ENCODE peak calls at places on chromosomes 11 and 22, in five cellular contexts. One of them, this sample, is unnamed.

GRCh38 chr22:27474711-27475547 is 326.6 kb downstream of the MN1 start:
- DNase-seq in RWPE1: peak; percentile 94
- DNase-seq in transverse colon: no peak
- DNase-seq in ascending aorta: no peak
- DNase-seq in H9: peak; percentile 95
- DNase-seq in this sample: no peak

GRCh38 chr22:27585141-27585540 is 216.4 kb downstream of the MN1 start:
- DNase-seq in transverse colon: no peak
- DNase-seq in ascending aorta: no peak
- DNase-seq in H9: no peak
- DNase-seq in RWPE1: no peak
- DNase-seq in this sample: no peak

GRCh38 chr22:17970205-17970708 is 54.1 kb downstream of the MICAL3 start:
- DNase-seq in RWPE1: no peak
- DNase-seq in transverse colon: no peak
- DNase-seq in ascending aorta: no peak
- DNase-seq in H9: no peak
- DNase-seq in this sample: no peak

GRCh38 chr11:88352139-88352538 is 14.6 kb upstream of the CTSC start:
- DNase-seq in RWPE1: no peak
- DNase-seq in H9: no peak
- DNase-seq in ascending aorta: no peak
- DNase-seq in transverse colon: no peak
- DNase-seq in this sample: no peak

GRCh38 chr11:106208795-106209194 is 131.3 kb downstream of the AASDHPPT start:
- DNase-seq in ascending aorta: no peak
- DNase-seq in RWPE1: no peak
- DNase-seq in transverse colon: no peak
- DNase-seq in H9: no peak
- DNase-seq in this sample: no peak

GRCh38 chr11:60756307-60757032 is at the start of gene MS4A15:
- DNase-seq in H9: peak; percentile 56
- DNase-seq in RWPE1: peak; percentile 22
- DNase-seq in transverse colon: no peak
- DNase-seq in ascending aorta: no peak
- DNase-seq in this sample: no peak

GRCh38 chr11:67265633-67266423 is 445 bp upstream of the GRK2 start:
- DNase-seq in transverse colon: peak; percentile 85
- DNase-seq in H9: peak; percentile 74
- DNase-seq in RWPE1: peak; percentile 70
- DNase-seq in ascending aorta: peak; percentile 85
- DNase-seq in this sample: peak; percentile 90

GRCh38 chr11:98589975-98590374 is 430.8 kb upstream of the CNTN5 start:
- DNase-seq in RWPE1: no peak
- DNase-seq in H9: no peak
- DNase-seq in ascending aorta: no peak
- DNase-seq in transverse colon: no peak
- DNase-seq in this sample: no peak

GRCh38 chr11:129373489-129373953 is 2.1 kb upstream of the BARX2 start:
- DNase-seq in transverse colon: no peak
- DNase-seq in ascending aorta: no peak
- DNase-seq in RWPE1: no peak
- DNase-seq in H9: no peak
- DNase-seq in this sample: no peak

GRCh38 chr22:23685205-23685784 is 5.5 kb upstream of the RGL4 start:
- DNase-seq in transverse colon: no peak
- DNase-seq in H9: no peak
- DNase-seq in RWPE1: peak; percentile 9
- DNase-seq in ascending aorta: peak; percentile 24
- DNase-seq in this sample: no peak

GRCh38 chr11:98531576-98531975 is 489.2 kb upstream of the CNTN5 start:
- DNase-seq in ascending aorta: no peak
- DNase-seq in H9: no peak
- DNase-seq in transverse colon: no peak
- DNase-seq in RWPE1: no peak
- DNase-seq in this sample: no peak

GRCh38 chr22:48651036-48651890 is 1176.4 kb downstream of the BRD1 start:
- DNase-seq in transverse colon: no peak
- DNase-seq in ascending aorta: no peak
- DNase-seq in RWPE1: no peak
- DNase-seq in H9: no peak
- DNase-seq in this sample: no peak

GRCh38 chr11:15201586-15201985 is 86.9 kb downstream of the INSC start:
- DNase-seq in transverse colon: no peak
- DNase-seq in RWPE1: no peak
- DNase-seq in ascending aorta: no peak
- DNase-seq in H9: no peak
- DNase-seq in this sample: no peak

GRCh38 chr11:124817036-124817435 is 16.8 kb upstream of the MSANTD2 start:
- DNase-seq in RWPE1: no peak
- DNase-seq in ascending aorta: no peak
- DNase-seq in H9: no peak
- DNase-seq in transverse colon: peak; percentile 45
- DNase-seq in this sample: no peak

GRCh38 chr22:36236338-36237319 is 2.7 kb downstream of the APOL2 start:
- DNase-seq in H9: peak; percentile 16
- DNase-seq in ascending aorta: no peak
- DNase-seq in transverse colon: no peak
- DNase-seq in RWPE1: no peak
- DNase-seq in this sample: no peak

GRCh38 chr11:8870461-8871282 is 40.3 kb upstream of the AKIP1 start:
- DNase-seq in transverse colon: peak; percentile 81
- DNase-seq in H9: peak; percentile 74
- DNase-seq in RWPE1: peak; percentile 45
- DNase-seq in ascending aorta: peak; percentile 64
- DNase-seq in this sample: peak; percentile 77

GRCh38 chr11:71499125-71499524 is 27.9 kb upstream of the KRTAP5-7 start:
- DNase-seq in ascending aorta: peak; percentile 33
- DNase-seq in H9: no peak
- DNase-seq in RWPE1: no peak
- DNase-seq in transverse colon: no peak
- DNase-seq in this sample: no peak

GRCh38 chr11:119155733-119156492 is 7.1 kb downstream of the ABCG4 start:
- DNase-seq in H9: peak; percentile 59
- DNase-seq in transverse colon: peak; percentile 41
- DNase-seq in RWPE1: peak; percentile 26
- DNase-seq in ascending aorta: no peak
- DNase-seq in this sample: peak; percentile 48

GRCh38 chr11:74702383-74703007 is 28.7 kb downstream of the CHRDL2 start:
- DNase-seq in transverse colon: peak; percentile 67
- DNase-seq in H9: peak; percentile 80
- DNase-seq in ascending aorta: peak; percentile 79
- DNase-seq in RWPE1: peak; percentile 72
- DNase-seq in this sample: peak; percentile 76

GRCh38 chr11:9120659-9121350 is 29.4 kb upstream of the SCUBE2 start:
- DNase-seq in RWPE1: no peak
- DNase-seq in ascending aorta: no peak
- DNase-seq in transverse colon: no peak
- DNase-seq in H9: peak; percentile 85
- DNase-seq in this sample: peak; percentile 40

GRCh38 chr22:17483670-17484372 is 79.5 kb upstream of the SLC25A18 start:
- DNase-seq in ascending aorta: no peak
- DNase-seq in transverse colon: no peak
- DNase-seq in H9: no peak
- DNase-seq in RWPE1: no peak
- DNase-seq in this sample: no peak

DNA sequence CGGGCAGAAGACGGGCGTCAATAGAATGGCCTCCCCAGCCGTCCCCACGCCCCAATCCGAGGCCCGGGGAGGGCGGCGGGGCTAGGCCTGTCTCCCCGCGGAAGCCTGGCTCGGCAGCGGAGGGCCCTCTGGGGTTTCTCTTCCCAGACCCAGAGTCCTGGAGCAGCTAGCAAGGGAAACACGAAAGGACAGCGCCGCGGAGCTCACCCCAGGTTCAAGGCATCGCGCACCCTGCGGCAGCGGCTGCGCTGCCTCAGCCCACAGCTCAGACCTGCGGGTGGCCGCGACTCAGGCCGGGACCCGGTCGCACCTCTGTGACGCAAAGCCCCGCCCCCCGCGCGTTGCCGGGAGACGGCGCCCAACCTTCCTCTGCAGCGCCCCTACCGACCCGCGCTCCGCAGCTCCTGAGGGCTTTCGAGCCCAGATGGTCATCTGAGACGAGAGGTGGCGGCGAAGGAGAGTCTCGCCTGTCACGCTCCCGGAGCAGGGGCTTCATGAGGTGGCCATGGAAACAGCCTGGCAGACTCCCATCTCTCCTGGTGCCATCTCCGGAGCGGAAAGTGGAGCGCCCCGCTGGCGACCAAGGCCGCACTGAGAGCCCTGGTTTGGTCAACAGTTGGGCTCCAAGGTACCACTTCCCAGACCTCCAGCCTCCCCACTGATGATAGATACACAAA is at the start of gene RNF141:
- DNase-seq in RWPE1: peak; percentile 91
- DNase-seq in transverse colon: peak; percentile 97
- DNase-seq in H9: peak; percentile 97
- DNase-seq in ascending aorta: peak; percentile 97
- DNase-seq in this sample: peak; percentile 100
- TF ChIP-seq CTCF in RWPE1: peak; percentile 89
- TF ChIP-seq CTCF in transverse colon: peak; percentile 79
- TF ChIP-seq CTCF in H9: peak; percentile 86
- TF ChIP-seq CTCF in ascending aorta: peak; percentile 85
- TF ChIP-seq CTCF in this sample: peak; percentile 76

GRCh38 chr11:17593466-17594245 is 46.6 kb downstream of the OTOG start:
- DNase-seq in H9: peak; percentile 15
- DNase-seq in RWPE1: no peak
- DNase-seq in transverse colon: no peak
- DNase-seq in ascending aorta: peak; percentile 53
- DNase-seq in this sample: no peak
- TF ChIP-seq CTCF in H9: no peak
- TF ChIP-seq CTCF in RWPE1: no peak
- TF ChIP-seq CTCF in transverse colon: no peak
- TF ChIP-seq CTCF in ascending aorta: no peak
- TF ChIP-seq CTCF in this sample: no peak

GRCh38 chr11:76335827-76336226 is 45.1 kb downstream of the THAP12 start:
- DNase-seq in RWPE1: no peak
- DNase-seq in ascending aorta: no peak
- DNase-seq in transverse colon: no peak
- DNase-seq in H9: no peak
- DNase-seq in this sample: no peak
- TF ChIP-seq CTCF in RWPE1: no peak
- TF ChIP-seq CTCF in ascending aorta: no peak
- TF ChIP-seq CTCF in transverse colon: no peak
- TF ChIP-seq CTCF in H9: no peak
- TF ChIP-seq CTCF in this sample: no peak

GRCh38 chr11:29328961-29329441 is 687.8 kb downstream of the KCNA4 start:
- DNase-seq in RWPE1: peak; percentile 45
- DNase-seq in transverse colon: no peak
- DNase-seq in H9: no peak
- DNase-seq in ascending aorta: no peak
- DNase-seq in this sample: no peak
- TF ChIP-seq CTCF in RWPE1: peak; percentile 71
- TF ChIP-seq CTCF in transverse colon: no peak
- TF ChIP-seq CTCF in H9: peak; percentile 61
- TF ChIP-seq CTCF in ascending aorta: peak; percentile 63
- TF ChIP-seq CTCF in this sample: peak; percentile 55

GRCh38 chr11:72553748-72554147 is 119.4 kb upstream of the CLPB start:
- DNase-seq in transverse colon: no peak
- DNase-seq in H9: peak; percentile 66
- DNase-seq in ascending aorta: no peak
- DNase-seq in RWPE1: no peak
- DNase-seq in this sample: no peak
- TF ChIP-seq CTCF in transverse colon: no peak
- TF ChIP-seq CTCF in H9: peak; percentile 76
- TF ChIP-seq CTCF in ascending aorta: no peak
- TF ChIP-seq CTCF in RWPE1: no peak
- TF ChIP-seq CTCF in this sample: no peak

This sample was measured in nephron progenitor cell.